ENCODE peak calls at places on chromosomes 13 and 19, in four cellular contexts. S is uterus; H is stimulated activated naive CD4-positive, alpha-beta T cell treated with Interleukin-2 at 50 U/mL for 16 hours; L is activated T-helper 1 cell treated with Interleukin-2 at 50 U/mL for 16 hours. Y is an unnamed sample.

GRCh38 chr13:113915786-113916329 is 52.0 kb upstream of the GAS6 start:
- DNase-seq in S (no peak), H (no peak), L (no peak), Y (no peak)

GRCh38 chr19:48445256-48445605 is 552 bp upstream of the GRWD1 start:
- DNase-seq in S (peak), H (no peak), L (no peak), Y (no peak)

GRCh38 chr13:28012383-28012782 is 23.9 kb upstream of the URAD start:
- DNase-seq in S (no peak), H (no peak), L (no peak), Y (no peak)

GRCh38 chr19:56015756-56016155 is 29.2 kb downstream of the NLRP5 start:
- DNase-seq in S (no peak), H (no peak), L (no peak), Y (no peak)

GRCh38 chr19:12784394-12784870 is 6.9 kb upstream of the JUNB start:
- DNase-seq in S (no peak), H (no peak), L (no peak), Y (no peak)

GRCh38 chr13:41004875-41005693 is 14.0 kb downstream of the ELF1 start:
- DNase-seq in S (no peak), H (no peak), L (no peak), Y (peak)

GRCh38 chr19:5889288-5889971 is 14.2 kb downstream of the NDUFA11 start:
- DNase-seq in S (no peak), H (no peak), L (no peak), Y (no peak)

GRCh38 chr19:940591-941291 is 14.9 kb downstream of the ARID3A start:
- DNase-seq in S (peak), H (peak), L (peak), Y (no peak)

GRCh38 chr13:109644069-109644750 is 142.2 kb downstream of the IRS2 start:
- DNase-seq in S (no peak), H (no peak), L (no peak), Y (no peak)

GRCh38 chr13:63551731-63552130 is 2136.1 kb upstream of the PCDH20 start:
- DNase-seq in S (no peak), H (no peak), L (no peak), Y (no peak)

GRCh38 chr13:38228322-38228721 is 121.3 kb upstream of the UFM1 start:
- DNase-seq in S (no peak), H (no peak), L (no peak), Y (no peak)

GRCh38 chr19:29810504-29810871 is 1.3 kb upstream of the CCNE1 start:
- DNase-seq in S (peak), H (no peak), L (no peak), Y (no peak)

GRCh38 chr13:79445968-79446645 is 34.8 kb upstream of the NDFIP2 start:
- DNase-seq in S (no peak), H (no peak), L (no peak), Y (no peak)

GRCh38 chr13:87975035-87975434 is 303.9 kb downstream of the SLITRK5 start:
- DNase-seq in S (no peak), H (no peak), L (no peak), Y (no peak)

GRCh38 chr19:43430976-43431375 is 16.3 kb downstream of the TEX101 start:
- DNase-seq in S (no peak), H (no peak), L (no peak), Y (no peak)

GRCh38 chr13:107254392-107254791 is 686.5 kb upstream of the ARGLU1 start:
- DNase-seq in S (no peak), H (no peak), L (no peak), Y (no peak)

GRCh38 chr13:33218020-33218419 is 67.5 kb downstream of the STARD13 start:
- DNase-seq in S (no peak), H (no peak), L (no peak), Y (no peak)

GRCh38 chr13:114131581-114132418 is 623 bp downstream of the RASA3 start:
- DNase-seq in S (no peak), H (peak), L (no peak), Y (no peak)

GRCh38 chr19:662207-662961 is 630 bp downstream of the RNF126 start:
- DNase-seq in S (no peak), H (peak), L (peak), Y (no peak)

GRCh38 chr13:74406439-74406838 is 272.2 kb upstream of the KLF12 start:
- DNase-seq in S (no peak), H (no peak), L (no peak), Y (no peak)